ENCODE peak calls at places on chromosomes 4 and X, in ten cellular contexts. K, Z, F, Y, T, D, P, M, O and L are unnamed samples.

GRCh38 chr4:54004463-54004862 is 59.9 kb downstream of the CHIC2 start:
- DNase-seq in K (no peak), Z (no peak), F (no peak), Y (no peak), T (no peak), D (no peak), P (no peak), M (no peak), O (no peak), L (no peak)

GRCh38 chrX:104419211-104419610 is 146.8 kb upstream of the IL1RAPL2 start:
- DNase-seq in K (no peak), Z (no peak), F (no peak), Y (no peak), T (no peak), D (no peak), P (no peak), M (no peak), O (no peak), L (no peak)

GRCh38 chr4:67892905-67893304 is 9.1 kb upstream of the TMPRSS11D start:
- DNase-seq in K (no peak), Z (no peak), F (no peak), Y (no peak), T (no peak), D (no peak), P (no peak), M (no peak), O (no peak), L (no peak)

GRCh38 chrX:68209008-68209407 is 224.3 kb downstream of the OPHN1 start:
- DNase-seq in K (no peak), Z (no peak), F (no peak), Y (no peak), T (no peak), D (no peak), P (no peak), M (no peak), O (no peak), L (no peak)

GRCh38 chr4:99504804-99505502 is 5.9 kb upstream of the C4orf17 start:
- DNase-seq in K (no peak), Z (peak; percentile 14), F (no peak), Y (no peak), T (no peak), D (no peak), P (no peak), M (no peak), O (no peak), L (no peak)

GRCh38 chr4:165972747-165973146 is 99.7 kb downstream of the TLL1 start:
- DNase-seq in K (no peak), Z (no peak), F (no peak), Y (no peak), T (no peak), D (no peak), P (no peak), M (no peak), O (no peak), L (no peak)

GRCh38 chr4:74522251-74522991 is 77.5 kb downstream of the AREG start:
- DNase-seq in K (no peak), Z (no peak), F (no peak), Y (no peak), T (no peak), D (no peak), P (no peak), M (no peak), O (no peak), L (no peak)

GRCh38 chr4:14719053-14719452 is 283.2 kb upstream of the CPEB2 start:
- DNase-seq in K (peak; percentile 62), Z (no peak), F (peak; percentile 34), Y (no peak), T (no peak), D (no peak), P (no peak), M (no peak), O (no peak), L (no peak)

DNA sequence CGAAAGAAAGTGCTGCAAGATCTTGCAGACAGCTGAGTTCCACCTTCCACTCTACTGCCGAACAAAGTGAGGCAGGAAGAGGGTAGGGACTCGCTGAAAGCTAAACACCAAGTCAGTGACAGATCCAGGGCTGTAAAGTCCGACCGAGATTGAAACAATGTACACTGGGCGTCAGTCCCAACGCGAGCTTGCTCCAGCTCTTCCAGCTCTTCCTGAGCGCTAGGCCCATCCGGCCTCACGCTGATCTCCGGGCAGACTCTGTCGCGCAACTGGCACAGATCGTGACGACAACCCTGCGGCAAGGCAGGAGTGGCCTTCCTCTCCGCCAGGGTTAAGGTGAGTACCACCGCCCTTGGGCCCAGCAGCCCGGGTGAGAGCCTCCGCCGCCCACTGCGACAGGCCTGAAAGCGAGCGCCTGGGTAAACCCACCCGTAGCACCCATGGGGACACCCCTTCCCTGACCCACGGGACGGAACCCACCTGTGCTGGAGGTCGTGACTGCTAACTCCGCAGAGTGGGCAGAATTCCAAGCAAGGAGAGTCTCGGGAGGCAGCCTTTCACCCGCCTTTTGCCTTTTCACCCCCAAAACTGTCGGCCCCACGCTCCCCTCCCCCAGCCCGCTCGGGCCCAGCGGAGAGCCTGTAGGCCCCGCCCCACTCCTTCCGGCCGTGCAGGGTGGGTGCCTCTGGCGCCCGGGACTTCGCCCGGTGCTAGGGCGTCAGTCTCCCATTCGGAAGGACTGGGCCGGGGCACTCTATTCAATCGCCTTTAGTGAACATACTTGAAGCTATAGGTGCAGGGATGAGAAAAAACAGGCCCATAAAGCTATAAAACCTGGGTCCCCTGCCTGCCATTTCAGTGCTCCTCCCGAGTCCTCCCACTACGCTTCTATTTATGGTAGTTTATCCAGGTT is at the start of gene TMLHE:
- DNase-seq in K (peak; percentile 67), Z (peak; percentile 77), F (peak; percentile 65), Y (peak; percentile 76), T (peak; percentile 29), D (peak; percentile 82), P (peak; percentile 75), M (peak; percentile 93), O (peak; percentile 71), L (peak; percentile 70)
- TF ChIP-seq POLR2A in K (no peak), Z (peak; percentile 54), F (peak; percentile 57), Y (no peak), T (no peak), D (peak; percentile 78), P (peak; percentile 30), M (no peak), O (no peak), L (no peak)

GRCh38 chr4:26860157-26860921 is at the start of gene STIM2:
- DNase-seq in K (peak; percentile 97), Z (peak; percentile 100), F (peak; percentile 94), Y (peak; percentile 98), T (peak; percentile 92), D (peak; percentile 98), P (peak; percentile 99), M (peak; percentile 100), O (peak; percentile 95), L (peak; percentile 96)

GRCh38 chr4:26860922-26861433 is 337 bp downstream of the STIM2 start:
- DNase-seq in K (peak; percentile 59), Z (peak; percentile 85), F (peak; percentile 26), Y (peak; percentile 79), T (no peak), D (no peak), P (no peak), M (peak; percentile 95), O (peak; percentile 54), L (peak; percentile 72)

GRCh38 chr4:26859762-26860156 is 882 bp upstream of the STIM2 start:
- DNase-seq in K (no peak), Z (no peak), F (no peak), Y (no peak), T (no peak), D (peak; percentile 19), P (no peak), M (no peak), O (no peak), L (no peak)

GRCh38 chr4:26862381-26862915 is 1.8 kb downstream of the STIM2 start:
- DNase-seq in K (no peak), Z (no peak), F (no peak), Y (no peak), T (no peak), D (no peak), P (peak; percentile 49), M (no peak), O (no peak), L (no peak)

DNA sequence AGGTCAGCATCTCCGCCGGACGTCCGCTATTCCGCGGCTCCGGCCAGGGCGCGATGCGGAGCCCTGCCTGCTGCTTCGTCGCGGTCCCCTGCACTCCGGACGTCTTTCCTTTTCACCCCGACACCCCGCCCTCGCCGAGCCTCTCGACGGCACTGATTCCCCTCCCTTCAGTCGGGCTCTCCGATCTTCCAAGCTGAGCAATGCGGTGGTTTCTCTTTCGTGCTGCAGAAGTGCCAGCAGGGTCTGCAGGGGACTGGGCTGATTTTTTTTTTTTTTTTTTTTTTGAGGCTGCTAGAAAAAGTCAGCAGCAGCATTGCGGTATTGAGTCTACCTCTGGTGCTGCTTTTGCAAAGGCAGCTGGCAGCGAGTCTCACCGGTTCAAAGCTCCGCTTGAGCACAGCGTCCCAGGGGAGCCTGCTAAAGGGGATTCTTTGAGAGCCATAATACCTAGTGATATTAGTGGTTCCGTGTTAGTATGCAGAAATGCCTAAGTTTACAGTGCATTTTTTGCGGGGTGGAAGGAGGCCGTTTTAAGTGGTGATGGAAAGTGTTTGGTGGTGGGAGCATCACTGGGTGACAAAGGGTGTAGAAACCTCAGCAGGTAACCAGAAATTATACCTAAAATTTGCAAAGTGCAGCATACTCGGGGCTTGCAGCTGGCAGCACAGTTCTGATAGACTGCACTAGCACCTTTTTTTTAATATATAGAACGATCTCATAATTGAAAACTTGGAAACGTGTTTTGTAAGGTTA is 969 bp downstream of the STIM2 start:
- DNase-seq in K (peak; percentile 76), Z (peak; percentile 88), F (peak; percentile 41), Y (peak; percentile 86), T (peak; percentile 46), D (peak; percentile 72), P (peak; percentile 67), M (peak; percentile 91), O (peak; percentile 84), L (no peak)
- TF ChIP-seq POLR2A in K (no peak), Z (no peak), F (no peak), Y (no peak), T (no peak), D (no peak), P (peak; percentile 3), M (no peak), O (peak; percentile 22), L (no peak)

DNA sequence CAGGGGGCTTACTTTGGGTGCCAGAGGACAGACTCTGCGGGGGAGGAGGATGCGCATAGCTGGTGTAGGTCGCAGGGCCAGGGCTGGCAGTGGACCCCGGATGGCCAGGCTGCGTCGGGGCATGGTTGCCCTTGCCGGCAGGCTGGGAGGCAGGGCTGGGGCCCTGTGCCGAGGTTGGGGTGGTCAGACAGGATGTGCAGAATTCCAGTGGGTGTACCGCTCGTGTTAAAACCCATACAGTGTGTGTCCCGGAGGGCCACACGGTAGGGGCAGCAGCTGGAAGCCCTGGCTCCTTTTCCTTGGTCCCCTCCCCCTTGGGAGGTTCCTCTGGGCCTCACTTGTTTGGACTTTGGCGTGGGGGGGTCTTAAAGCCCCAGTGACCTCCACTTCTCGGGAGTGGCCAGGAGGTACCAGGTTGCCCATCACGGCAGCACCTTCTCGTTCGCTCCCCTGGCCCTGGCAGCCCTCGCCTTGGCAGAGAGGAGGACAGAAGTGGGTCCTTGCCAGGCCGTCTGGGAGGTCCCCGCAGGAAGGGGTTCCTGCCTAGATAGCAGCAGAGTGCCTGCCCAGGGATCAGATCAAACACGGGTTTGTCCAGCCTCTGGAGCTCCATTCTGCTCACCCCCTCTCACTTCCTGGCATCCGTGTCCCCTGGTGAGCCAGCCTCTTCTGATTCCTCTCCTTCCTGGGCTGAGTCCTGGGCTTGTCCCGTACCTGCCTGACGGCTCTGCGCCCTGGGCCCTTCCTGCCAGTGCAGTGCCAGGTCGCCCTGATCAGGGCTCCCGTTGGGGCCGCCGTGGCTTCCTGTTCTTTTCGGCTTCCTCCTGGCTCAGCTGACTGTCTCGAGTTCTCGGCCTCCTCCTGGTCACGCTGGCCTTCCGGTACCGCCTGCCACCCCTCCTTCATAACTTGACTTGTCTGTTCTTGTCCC is 56.7 kb upstream of the HGFAC start:
- DNase-seq in K (no peak), Z (no peak), F (no peak), Y (peak; percentile 75), T (peak; percentile 49), D (no peak), P (peak; percentile 42), M (peak; percentile 87), O (no peak), L (no peak)
- TF ChIP-seq POLR2A in K (no peak), Z (no peak), F (no peak), Y (no peak), T (no peak), D (no peak), P (peak; percentile 47), M (no peak), O (no peak), L (no peak)

DNA sequence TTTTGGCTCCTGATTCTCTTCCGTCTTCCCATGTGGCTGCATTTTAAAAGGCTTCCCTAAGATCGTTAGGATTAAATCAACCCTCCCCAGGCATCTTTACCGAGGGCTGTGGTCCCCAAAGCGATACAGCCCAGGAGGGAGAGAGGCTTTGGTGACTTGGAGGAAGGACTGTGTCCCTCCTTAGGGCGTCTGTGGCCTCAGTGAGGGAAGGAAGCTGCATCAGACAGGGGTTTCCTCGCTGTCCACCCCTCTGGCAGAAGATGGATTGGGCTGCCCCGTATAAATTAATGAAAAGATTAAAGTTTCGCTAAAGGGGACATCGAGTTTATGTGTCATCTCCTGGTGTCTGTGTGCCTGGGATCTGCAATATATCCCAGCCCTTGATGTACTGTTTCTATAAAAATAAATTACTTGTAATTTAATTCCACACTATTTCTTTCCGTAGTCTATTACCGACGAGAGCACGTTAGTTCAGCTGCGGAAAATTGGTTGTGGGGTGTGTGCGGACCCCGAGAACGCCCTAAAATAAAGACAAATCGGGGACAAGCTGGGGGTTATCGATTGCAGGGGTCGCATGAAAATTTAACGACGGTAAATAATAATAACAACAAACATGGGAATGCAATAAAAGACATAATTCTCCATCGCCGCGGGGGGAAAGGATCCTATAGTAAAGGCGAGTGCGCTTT is 6.5 kb downstream of the SHOX start:
- DNase-seq in K (peak; percentile 2), Z (no peak), F (no peak), Y (no peak), T (no peak), D (no peak), P (no peak), M (no peak), O (no peak), L (no peak)
- TF ChIP-seq POLR2A in K (no peak), Z (no peak), F (no peak), Y (no peak), T (no peak), D (no peak), P (no peak), M (no peak), O (no peak), L (no peak)